ENCODE peak calls at places on chromosomes 12 and 14, in seven cellular contexts. Z, K, N, P, R, M and E are unnamed samples.

GRCh38 chr12:63220921-63221320 is 69.9 kb upstream of the AVPR1A start:
- DNase-seq in K (no peak), N (no peak), Z (no peak), M (no peak), R (no peak), P (no peak), E (no peak)

GRCh38 chr12:9792961-9793617 is 32.4 kb upstream of the CD69 start:
- DNase-seq in Z (no peak), R (no peak), N (no peak), M (no peak), P (no peak), K (no peak), E (no peak)

GRCh38 chr14:67943947-67944346 is 124.4 kb downstream of the RAD51B start:
- DNase-seq in P (peak; percentile 95), R (no peak), K (peak; percentile 50), Z (no peak), N (peak; percentile 84), M (peak; percentile 6), E (peak; percentile 86)

GRCh38 chr12:108326254-108326750 is 12.8 kb downstream of the CMKLR1 start:
- DNase-seq in M (no peak), K (no peak), N (no peak), Z (no peak), P (no peak), R (no peak), E (no peak)

GRCh38 chr12:112112423-112113132 is 4.0 kb upstream of the NAA25 start:
- DNase-seq in N (no peak), M (no peak), P (no peak), K (no peak), Z (no peak), R (no peak), E (no peak)

GRCh38 chr14:54981698-54982097 is 45.2 kb downstream of the WDHD1 start:
- DNase-seq in R (no peak), M (no peak), Z (no peak), K (no peak), N (no peak), P (no peak), E (no peak)

GRCh38 chr14:22982013-22982476 is 306 bp downstream of the AJUBA start:
- DNase-seq in R (no peak), K (no peak), M (no peak), N (no peak), P (no peak), Z (no peak), E (no peak)

GRCh38 chr12:31584782-31585181 is 6.2 kb downstream of the DENND5B start:
- DNase-seq in R (no peak), K (no peak), N (no peak), P (no peak), M (no peak), Z (no peak), E (no peak)

GRCh38 chr12:31331242-31331641 is 5.3 kb upstream of the SINHCAF start:
- DNase-seq in N (no peak), K (no peak), M (no peak), Z (no peak), P (no peak), R (no peak), E (no peak)

GRCh38 chr12:13941258-13942249 is 39.8 kb downstream of the GRIN2B start:
- DNase-seq in M (no peak), K (peak; percentile 14), R (no peak), P (peak; percentile 92), Z (no peak), N (peak; percentile 73), E (peak; percentile 84)

GRCh38 chr14:53470351-53471043 is 317.4 kb upstream of the DDHD1 start:
- DNase-seq in M (no peak), Z (no peak), N (no peak), P (no peak), K (no peak), R (no peak), E (no peak)

GRCh38 chr12:60112778-60113177 is 516.9 kb downstream of the SLC16A7 start:
- DNase-seq in R (no peak), K (no peak), N (no peak), P (no peak), Z (no peak), M (no peak), E (no peak)

GRCh38 chr12:90112668-90113067 is 404.0 kb upstream of the ATP2B1 start:
- DNase-seq in Z (no peak), M (no peak), P (peak; percentile 45), K (no peak), N (no peak), R (no peak), E (no peak)

GRCh38 chr14:61598980-61599379 is 96.3 kb upstream of the HIF1A start:
- DNase-seq in Z (no peak), M (no peak), R (no peak), K (no peak), P (no peak), N (no peak), E (no peak)

GRCh38 chr12:113504917-113505316 is 33.2 kb upstream of the LHX5 start:
- DNase-seq in Z (no peak), M (no peak), K (no peak), P (no peak), N (no peak), R (no peak), E (no peak)

GRCh38 chr12:97837401-97837800 is 374.8 kb downstream of the RMST start:
- DNase-seq in R (no peak), M (no peak), K (no peak), P (no peak), Z (no peak), N (no peak), E (no peak)

GRCh38 chr12:15978431-15978950 is 67.4 kb downstream of the DERA start:
- DNase-seq in K (no peak), M (no peak), Z (no peak), R (no peak), N (no peak), P (peak; percentile 79), E (no peak)

GRCh38 chr12:56687225-56688128 is 607 bp downstream of the PTGES3 start:
- DNase-seq in P (peak; percentile 67), Z (peak; percentile 85), M (no peak), R (peak; percentile 32), N (peak; percentile 89), K (peak; percentile 66), E (peak; percentile 67)

GRCh38 chr14:90553298-90553920 is 156.6 kb downstream of the CALM1 start:
- DNase-seq in M (no peak), Z (no peak), K (no peak), P (no peak), N (no peak), R (no peak), E (no peak)

GRCh38 chr12:115203661-115204060 is 519.7 kb upstream of the TBX3 start:
- DNase-seq in R (no peak), N (no peak), P (no peak), Z (no peak), K (no peak), M (no peak), E (no peak)

GRCh38 chr12:1531160-1531653 is 63.2 kb downstream of the FBXL14 start:
- DNase-seq in R (no peak), K (no peak), P (no peak), N (no peak), Z (no peak), M (no peak), E (no peak)

GRCh38 chr12:23810327-23810902 is 139.1 kb downstream of the SOX5 start:
- DNase-seq in N (no peak), M (no peak), R (no peak), K (no peak), Z (no peak), P (no peak), E (no peak)

GRCh38 chr12:31466768-31467167 is 124.2 kb downstream of the DENND5B start:
- DNase-seq in M (no peak), N (no peak), P (no peak), R (no peak), Z (no peak), K (no peak), E (no peak)

GRCh38 chr12:95918194-95918993 is 24.0 kb downstream of the CCDC38 start:
- DNase-seq in P (peak; percentile 71), K (peak; percentile 20), N (peak; percentile 72), R (peak; percentile 1), M (no peak), Z (no peak), E (peak; percentile 28)

GRCh38 chr12:71636704-71637115 is 26.9 kb downstream of the ZFC3H1 start:
- DNase-seq in Z (no peak), M (no peak), N (no peak), P (peak; percentile 85), K (no peak), R (no peak), E (no peak)

GRCh38 chr14:69240527-69241173 is 19.3 kb upstream of the GALNT16 start:
- DNase-seq in P (no peak), R (no peak), Z (no peak), K (no peak), N (no peak), M (no peak), E (no peak)

GRCh38 chr14:95200404-95200803 is 43.1 kb upstream of the DICER1 start:
- DNase-seq in P (no peak), M (no peak), R (no peak), Z (no peak), N (no peak), K (no peak), E (no peak)

GRCh38 chr14:65910108-65910507 is 497.6 kb downstream of the FUT8 start:
- DNase-seq in Z (no peak), K (no peak), N (no peak), P (no peak), R (no peak), M (no peak), E (no peak)

GRCh38 chr12:66188584-66189475 is at the start of gene IRAK3:
- DNase-seq in P (peak; percentile 80), M (peak; percentile 14), R (peak; percentile 21), N (peak; percentile 61), Z (peak; percentile 96), K (peak; percentile 38), E (peak; percentile 70)

GRCh38 chr14:94481468-94482131 is 5.6 kb upstream of the SERPINA9 start:
- DNase-seq in M (no peak), P (no peak), R (no peak), N (no peak), K (no peak), Z (peak; percentile 22), E (no peak)